ENCODE peak calls at places on chromosome 18, in five cellular contexts. R is stomach, L is NB4, T is IMR-90, E is heart left ventricle. W is an unnamed sample.

GRCh38 chr18:71951021-71951420 is 593.1 kb downstream of the CBLN2 start:
- DNase-seq in R (no peak), L (no peak), T (no peak), E (no peak), W (no peak)

GRCh38 chr18:23758281-23758680 is 69.0 kb downstream of the LAMA3 start:
- DNase-seq in E (no peak), L (no peak), R (no peak), T (no peak), W (peak; percentile 29)

GRCh38 chr18:58400337-58400885 is 228.5 kb downstream of the ALPK2 start:
- DNase-seq in R (no peak), L (no peak), T (no peak), E (no peak), W (no peak)

GRCh38 chr18:69845588-69846506 is 101.8 kb downstream of the CD226 start:
- DNase-seq in T (peak; percentile 62), R (no peak), E (no peak), L (no peak), W (no peak)

GRCh38 chr18:7414459-7414858 is 152.7 kb upstream of the PTPRM start:
- DNase-seq in R (no peak), L (no peak), E (no peak), T (no peak), W (no peak)

GRCh38 chr18:57771183-57771582 is 31.9 kb downstream of the ATP8B1 start:
- DNase-seq in R (peak; percentile 50), E (no peak), L (peak; percentile 37), T (no peak), W (no peak)

GRCh38 chr18:54742654-54743053 is 85.6 kb upstream of the RAB27B start:
- DNase-seq in E (no peak), L (no peak), R (peak; percentile 40), T (peak; percentile 99), W (no peak)

GRCh38 chr18:41165625-41166024 is 789.4 kb upstream of the PIK3C3 start:
- DNase-seq in E (no peak), T (peak; percentile 40), R (no peak), L (no peak), W (no peak)

GRCh38 chr18:61892683-61893303 is at the start of gene RNF152:
- DNase-seq in T (peak; percentile 25), L (no peak), R (peak; percentile 40), E (peak; percentile 71), W (peak; percentile 89)

GRCh38 chr18:68177807-68178702 is 536.9 kb downstream of the TMX3 start:
- DNase-seq in R (peak; percentile 25), L (no peak), T (peak; percentile 99), E (no peak), W (no peak)

GRCh38 chr18:61702007-61702406 is 190.8 kb downstream of the RNF152 start:
- DNase-seq in T (peak; percentile 89), L (no peak), R (no peak), E (no peak), W (no peak)

GRCh38 chr18:28359177-28359576 is 182.2 kb upstream of the CDH2 start:
- DNase-seq in T (no peak), R (no peak), L (no peak), E (no peak), W (no peak)

GRCh38 chr18:44098551-44099098 is 582.1 kb upstream of the SETBP1 start:
- DNase-seq in R (no peak), L (peak; percentile 2), T (peak; percentile 17), E (no peak), W (no peak)

GRCh38 chr18:56812674-56813073 is 161.5 kb downstream of the WDR7 start:
- DNase-seq in L (no peak), E (no peak), T (no peak), R (no peak), W (no peak)

DNA sequence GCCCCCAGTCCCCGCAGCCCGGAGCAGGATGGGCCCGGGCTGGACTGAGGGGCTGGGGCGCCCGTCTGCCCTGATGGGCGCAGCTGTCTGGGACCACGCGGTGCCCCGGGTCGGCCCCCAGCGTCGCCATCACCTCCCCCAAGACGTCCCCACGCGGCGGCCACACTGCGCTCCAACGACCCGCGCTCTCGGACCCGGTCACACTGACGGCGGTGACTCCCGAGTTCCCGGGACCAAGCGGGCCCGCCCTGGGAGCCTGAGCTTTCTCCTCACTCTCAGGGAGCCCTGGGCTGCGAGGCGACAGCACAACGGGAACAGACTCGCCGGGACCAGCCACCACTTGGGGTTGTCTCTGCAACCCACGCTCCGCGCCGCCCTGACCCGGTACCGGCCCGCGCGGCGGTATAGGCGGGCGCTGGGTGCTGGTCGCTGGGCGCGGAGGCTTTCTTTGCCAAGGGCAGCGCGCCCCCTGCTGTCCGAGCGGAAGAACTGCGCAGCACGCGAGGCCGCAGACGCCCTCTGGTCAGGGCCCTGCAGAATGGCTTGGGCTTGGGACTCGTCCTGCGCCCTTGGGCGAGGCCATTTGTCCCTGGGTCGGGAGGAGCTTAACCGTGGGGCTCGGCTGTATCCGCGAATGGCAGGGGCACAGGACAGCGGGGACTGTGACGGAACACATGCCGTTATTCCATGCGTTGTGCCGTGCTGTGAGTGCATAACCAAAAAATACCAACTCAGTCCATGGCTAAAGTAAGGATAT is 54.8 kb upstream of the ANKRD62 start:
- DNase-seq in E (peak; percentile 93), R (peak; percentile 90), L (peak; percentile 78), T (peak; percentile 65), W (peak; percentile 94)
- TF ChIP-seq POLR2A in E (no peak), R (no peak), L (no peak), T (peak; percentile 40), W (no peak)

DNA sequence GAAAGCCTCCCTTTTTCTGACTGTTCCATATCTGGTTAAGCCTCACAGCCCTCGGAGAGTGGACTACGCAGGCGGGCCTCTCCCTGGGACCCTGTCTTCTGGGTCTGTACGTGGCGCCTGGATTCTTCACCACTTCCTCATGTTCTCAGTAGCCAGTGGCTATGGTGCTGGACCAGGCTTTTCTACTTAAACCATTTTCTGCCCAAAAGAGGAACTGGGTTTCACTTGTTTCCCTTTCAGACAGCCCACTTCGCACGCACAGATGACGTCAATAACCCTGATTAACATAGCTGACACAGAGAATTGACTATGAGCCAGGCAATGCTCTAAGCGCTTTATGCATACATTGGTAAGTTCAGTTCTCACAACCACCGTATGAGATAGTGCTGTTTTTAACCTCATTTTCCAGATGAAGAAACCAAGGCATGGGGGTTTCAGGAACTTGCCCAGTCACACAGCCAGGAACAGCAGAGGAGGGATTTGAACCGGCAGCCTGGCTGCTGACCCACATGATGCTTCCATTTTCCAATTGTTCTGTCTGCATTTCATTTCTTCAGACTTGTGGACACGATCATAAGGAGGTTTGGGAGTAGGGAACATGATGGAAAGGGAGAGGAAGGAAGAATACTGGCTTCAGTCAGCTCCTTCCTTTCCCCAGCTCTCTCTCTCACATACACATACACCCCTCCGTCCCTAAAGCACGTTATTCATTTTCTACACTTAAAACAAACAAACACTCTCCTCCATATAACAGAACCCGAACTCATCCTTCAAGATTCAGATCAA is 41.7 kb downstream of the MYOM1 start:
- DNase-seq in L (peak; percentile 98), E (no peak), T (peak; percentile 19), R (peak; percentile 57), W (no peak)
- TF ChIP-seq POLR2A in L (peak; percentile 43), E (no peak), T (no peak), R (no peak), W (no peak)

GRCh38 chr18:35345460-35345921 is 1.3 kb upstream of the ZNF24 start:
- DNase-seq in E (no peak), R (peak; percentile 28), T (no peak), L (no peak), W (no peak)

GRCh38 chr18:35343488-35343935 is 708 bp downstream of the ZNF24 start:
- DNase-seq in L (no peak), E (no peak), R (no peak), T (no peak), W (no peak)

GRCh38 chr18:35345950-35346349 is 1.7 kb upstream of the ZNF24 start:
- DNase-seq in L (no peak), R (no peak), T (no peak), E (no peak), W (no peak)

GRCh38 chr18:35344736-35345459 is 678 bp upstream of the ZNF24 start:
- DNase-seq in E (no peak), T (no peak), L (no peak), R (no peak), W (no peak)

DNA sequence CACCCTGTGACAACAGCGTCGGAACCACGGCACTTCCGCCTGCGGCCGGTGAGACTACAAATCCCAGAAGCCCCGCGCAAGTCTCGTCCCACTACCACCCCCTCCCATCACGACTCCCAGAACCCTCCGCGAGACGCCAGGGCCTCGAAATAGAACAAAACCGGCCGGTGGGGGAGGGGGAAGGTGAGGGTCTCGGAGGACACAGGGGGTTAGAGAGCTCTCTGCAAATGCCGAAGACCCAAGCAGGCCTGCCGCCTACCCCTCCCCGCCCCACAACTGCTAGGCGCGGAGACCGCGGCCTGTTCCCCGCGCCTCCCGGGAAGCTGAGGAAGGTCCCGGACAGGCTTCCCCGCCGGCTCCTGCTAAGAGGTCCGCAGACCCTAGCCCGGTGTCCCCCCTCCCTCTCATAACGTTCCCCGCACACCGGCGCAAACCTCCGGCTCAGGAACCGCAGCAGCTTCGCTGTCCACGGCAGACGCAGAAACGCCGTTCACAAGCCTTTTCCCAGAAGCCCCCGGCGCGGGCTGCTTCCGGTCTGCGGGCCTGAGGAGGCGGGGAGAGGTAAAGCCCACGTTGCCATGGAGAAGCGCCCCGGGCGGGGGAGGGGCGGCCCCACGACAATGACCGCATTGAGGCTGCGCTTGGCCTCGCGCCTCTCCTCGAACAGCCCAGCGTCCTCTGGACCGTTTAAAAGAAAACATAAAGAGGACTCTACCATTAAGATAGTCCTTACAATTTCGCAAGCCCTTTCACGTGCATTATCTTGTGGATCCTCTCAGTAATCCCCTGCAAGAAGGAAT is at the start of gene ZNF24:
- DNase-seq in L (peak; percentile 92), E (peak; percentile 98), R (peak; percentile 96), T (peak; percentile 87), W (peak; percentile 97)
- TF ChIP-seq POLR2A in L (peak; percentile 68), E (no peak), R (no peak), T (peak; percentile 93), W (peak; percentile 79)

GRCh38 chr18:22166070-22166972 is 3.1 kb upstream of the GATA6 start:
- DNase-seq in R (peak; percentile 69), E (peak; percentile 80), T (no peak), L (no peak), W (no peak)
- TF ChIP-seq POLR2A in R (no peak), E (no peak), T (no peak), L (no peak), W (no peak)

DNA sequence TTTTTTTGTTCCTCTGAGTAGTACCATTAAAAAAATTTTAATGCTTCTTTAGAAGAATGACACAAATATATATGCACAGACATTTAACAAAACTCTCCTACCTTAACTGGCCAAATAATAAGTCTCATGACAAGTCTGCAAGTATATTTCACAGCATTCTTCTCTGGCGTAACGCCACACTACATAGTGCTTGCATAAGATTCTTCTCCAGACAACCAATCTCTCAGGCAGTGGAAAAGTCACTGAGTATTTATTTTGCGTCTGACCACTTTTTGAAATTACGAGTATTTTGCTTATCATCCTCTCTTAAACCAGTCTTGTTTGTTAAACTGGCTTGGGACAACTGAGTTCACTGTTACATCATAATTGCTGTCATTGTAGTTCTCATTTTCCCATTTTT is 749.2 kb downstream of the ADCYAP1 start:
- DNase-seq in T (no peak), E (no peak), R (no peak), L (no peak), W (no peak)
- TF ChIP-seq POLR2A in T (no peak), E (no peak), R (no peak), L (no peak), W (no peak)

GRCh38 chr18:76450912-76451421 is 44.1 kb downstream of the ZNF516 start:
- DNase-seq in L (peak; percentile 47), T (peak; percentile 72), E (peak; percentile 82), R (no peak), W (no peak)
- TF ChIP-seq POLR2A in L (no peak), T (peak; percentile 66), E (no peak), R (no peak), W (no peak)